ENCODE peak calls at places on chromosomes 4 and X, in four cellular contexts. H, B, Y and T are unnamed samples.

GRCh38 chr4:184748251-184748652 is 14.4 kb upstream of the CENPU start:
- DNase-seq in H (no peak), B (no peak), Y (no peak), T (no peak)

GRCh38 chrX:111100191-111100590 is 4.2 kb downstream of the PAK3 start:
- DNase-seq in H (peak; percentile 8), B (peak; percentile 50), Y (no peak), T (peak; percentile 54)

GRCh38 chr4:108683479-108683878 is 33.1 kb downstream of the OSTC start:
- DNase-seq in H (peak; percentile 15), B (no peak), Y (no peak), T (no peak)

GRCh38 chr4:20185103-20185502 is 66.6 kb upstream of the SLIT2 start:
- DNase-seq in H (no peak), B (no peak), Y (no peak), T (no peak)

GRCh38 chrX:30821116-30821515 is 67.9 kb downstream of the TAB3 start:
- DNase-seq in H (no peak), B (no peak), Y (no peak), T (no peak)

GRCh38 chrX:9681011-9681410 is 84.6 kb downstream of the GPR143 start:
- DNase-seq in H (no peak), B (no peak), Y (no peak), T (no peak)

GRCh38 chr4:33133723-33134122 is 2413.6 kb downstream of the PCDH7 start:
- DNase-seq in H (no peak), B (no peak), Y (no peak), T (no peak)

GRCh38 chrX:40094041-40094899 is 3.5 kb downstream of the BCOR start:
- DNase-seq in H (no peak), B (peak; percentile 52), Y (no peak), T (no peak)

GRCh38 chr4:3232871-3233271 is 16.1 kb upstream of the MSANTD1 start:
- DNase-seq in H (no peak), B (no peak), Y (no peak), T (no peak)

GRCh38 chr4:149638073-149638472 is 177.6 kb downstream of the IQCM start:
- DNase-seq in H (no peak), B (no peak), Y (no peak), T (no peak)

GRCh38 chr4:2095236-2096072 is 36.3 kb downstream of the NAT8L start:
- DNase-seq in H (no peak), B (no peak), Y (no peak), T (no peak)

GRCh38 chr4:119748853-119749252 is 120.2 kb upstream of the PDE5A start:
- DNase-seq in H (no peak), B (no peak), Y (no peak), T (no peak)

GRCh38 chrX:69137371-69137881 is 27.8 kb downstream of the PJA1 start:
- DNase-seq in H (no peak), B (no peak), Y (no peak), T (peak; percentile 76)

GRCh38 chr4:186780291-186781031 is 56.8 kb upstream of the FAT1 start:
- DNase-seq in H (no peak), B (no peak), Y (no peak), T (no peak)

GRCh38 chr4:53644607-53645006 is 53.3 kb upstream of the LNX1 start:
- DNase-seq in H (no peak), B (no peak), Y (no peak), T (no peak)

GRCh38 chrX:52363247-52363883 is 5.5 kb upstream of the XAGE2 start:
- DNase-seq in H (no peak), B (no peak), Y (no peak), T (no peak)

GRCh38 chr4:87843936-87844335 is 11.2 kb downstream of the MEPE start:
- DNase-seq in H (no peak), B (no peak), Y (no peak), T (no peak)

GRCh38 chrX:28988246-28988645 is 401.0 kb downstream of the IL1RAPL1 start:
- DNase-seq in H (no peak), B (no peak), Y (no peak), T (no peak)

GRCh38 chr4:93373893-93374860 is 454.4 kb upstream of the ATOH1 start:
- DNase-seq in H (no peak), B (no peak), Y (no peak), T (no peak)

GRCh38 chrX:42540150-42540549 is 237.8 kb downstream of the PPP1R2C start:
- DNase-seq in H (no peak), B (no peak), Y (no peak), T (no peak)

GRCh38 chr4:78669453-78669852 is 106.7 kb upstream of the BMP2K start:
- DNase-seq in H (peak; percentile 37), B (no peak), Y (no peak), T (no peak)

GRCh38 chrX:122982521-122982920 is 201.6 kb upstream of the GRIA3 start:
- DNase-seq in H (no peak), B (no peak), Y (no peak), T (no peak)

GRCh38 chr4:141636077-141636770 is at the start of gene IL15:
- DNase-seq in H (peak; percentile 16), B (peak; percentile 79), Y (no peak), T (no peak)
- H3K9ac ChIP-seq in H (no peak within 1 kb of the TSS), B (no peak within 1 kb of the TSS), Y (peak within 1 kb of the TSS; percentile 80), T (peak within 1 kb of the TSS; percentile 51)

GRCh38 chr4:138758876-138759275 is 256.7 kb upstream of the NOCT start:
- DNase-seq in H (no peak), B (no peak), Y (no peak), T (no peak)

GRCh38 chr4:138757432-138757831 is 258.1 kb upstream of the NOCT start:
- DNase-seq in H (no peak), B (no peak), Y (no peak), T (no peak)

GRCh38 chr4:138759508-138759907 is 256.1 kb upstream of the NOCT start:
- DNase-seq in H (no peak), B (no peak), Y (no peak), T (no peak)

GRCh38 chr4:138765442-138765841 is 250.1 kb upstream of the NOCT start:
- DNase-seq in H (no peak), B (no peak), Y (no peak), T (no peak)

DNA sequence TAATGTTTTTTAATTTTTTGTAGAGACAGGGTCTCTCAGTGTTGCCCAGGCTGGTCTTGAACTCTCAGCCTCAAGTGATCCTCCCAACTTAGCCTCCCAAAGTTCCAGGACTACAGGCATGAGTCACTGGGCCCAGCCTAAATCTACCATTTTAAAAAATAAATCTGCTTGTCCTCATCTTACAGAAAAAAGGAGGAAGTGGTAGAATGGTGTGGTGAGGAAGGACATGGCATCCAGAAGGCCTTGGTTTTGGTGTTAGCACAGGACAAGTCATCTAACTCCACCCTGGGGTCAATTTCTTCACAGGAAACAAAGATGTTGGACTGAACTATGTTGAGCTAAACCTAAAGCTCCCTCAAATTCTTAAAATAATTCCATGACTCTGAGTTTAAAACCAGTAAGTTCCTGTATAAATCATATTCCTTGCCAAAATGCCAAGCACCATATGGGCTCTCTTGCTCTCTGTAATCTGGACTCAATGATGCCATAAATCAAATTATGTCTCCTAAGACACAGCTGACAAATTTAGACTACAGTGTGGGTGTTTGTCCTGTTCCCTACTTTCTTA is 253.9 kb upstream of the NOCT start:
- DNase-seq in H (no peak), B (no peak), Y (no peak), T (no peak)
- TF ChIP-seq SUZ12 in H (no peak), B (no peak), Y (no peak), T (no peak)

DNA sequence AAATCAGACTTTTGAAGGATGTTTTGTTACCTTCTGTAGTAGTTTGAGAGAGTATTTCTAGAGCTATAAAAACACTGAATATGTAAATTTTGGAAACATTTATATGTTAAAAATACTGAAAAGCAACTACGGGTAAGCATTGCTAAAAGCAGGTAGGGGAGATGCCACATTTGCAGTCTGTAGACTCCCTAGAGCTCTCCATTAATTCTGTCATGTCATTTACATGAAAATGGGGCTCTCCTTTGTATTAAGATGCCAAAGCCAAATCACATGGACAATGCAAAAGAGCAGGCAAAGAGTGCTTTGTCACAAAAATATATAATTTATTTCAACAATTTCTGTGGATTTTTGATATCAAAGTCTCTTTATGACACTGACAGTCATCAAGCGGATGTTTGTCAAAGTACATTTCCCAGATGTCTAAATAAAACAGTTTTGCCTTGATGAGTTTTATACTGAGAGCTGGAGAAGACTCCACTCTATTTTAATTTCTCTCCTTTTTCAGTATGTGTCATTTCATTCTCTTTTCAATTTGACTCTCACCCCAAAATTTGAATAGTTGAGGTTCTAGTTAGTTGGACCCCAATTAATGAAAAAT is 51.8 kb downstream of the LDB2 start:
- DNase-seq in H (no peak), B (no peak), Y (no peak), T (peak; percentile 20)
- H3K4me1 ChIP-seq in H (peaks cover 29% of the 10 kb centered on the region), B (peaks cover 28% of the 10 kb centered on the region), Y (no peaks in the 10 kb centered on the region), T (no peaks in the 10 kb centered on the region)

DNA sequence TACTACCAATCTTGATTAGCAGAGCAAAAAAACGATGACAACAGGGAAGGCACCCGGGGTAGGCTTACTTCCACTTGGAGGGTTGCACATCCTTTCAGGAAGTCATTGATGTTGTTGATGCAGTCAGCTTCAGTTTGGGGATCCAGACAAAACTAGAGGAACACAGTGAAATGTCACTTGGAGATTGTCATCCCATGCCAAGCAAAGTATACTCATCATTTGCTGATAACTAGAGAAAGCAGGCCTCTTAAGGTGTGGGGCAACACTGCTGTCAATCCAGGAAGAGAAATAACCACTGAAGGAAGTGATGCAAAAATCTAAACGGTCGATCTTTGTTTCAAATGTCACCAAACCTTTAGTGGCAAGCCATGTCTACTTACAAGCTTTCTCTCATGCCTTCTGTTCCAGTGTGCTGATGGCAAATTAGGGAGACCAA is 1.4 kb downstream of the ARHGEF6 start:
- DNase-seq in H (no peak), B (no peak), Y (peak; percentile 32), T (no peak)
- H3K9ac ChIP-seq in H (no peak overlapping the region), B (no peak overlapping the region), Y (peak overlapping the region; percentile 38), T (no peak overlapping the region)

GRCh38 chr4:156953951-156954350 is 17.6 kb downstream of the PDGFC start:
- DNase-seq in H (no peak), B (no peak), Y (no peak), T (no peak)
- TF ChIP-seq SUZ12 in H (no peak), B (no peak), Y (no peak), T (no peak)

DNA sequence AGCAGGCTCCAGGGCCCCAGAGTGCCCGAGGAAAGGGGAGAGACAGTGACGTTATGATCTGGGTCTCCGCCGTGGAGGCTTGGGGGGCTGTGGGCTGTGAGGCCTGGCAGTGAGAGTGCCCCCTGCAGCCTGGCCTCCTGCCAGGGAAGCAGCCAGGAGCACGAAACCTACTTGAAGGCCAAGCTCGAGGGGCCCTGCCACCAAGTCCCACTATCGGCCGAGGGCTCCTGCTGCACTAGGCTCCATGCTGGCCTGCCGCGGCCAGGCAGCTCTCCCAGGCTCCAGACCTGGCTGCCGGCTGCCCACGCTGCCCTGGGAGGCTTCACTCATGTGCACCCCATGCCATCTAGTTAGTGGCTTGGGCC is 18.7 kb downstream of the FLNA start:
- DNase-seq in H (no peak), B (no peak), Y (no peak), T (no peak)
- H3K4me1 ChIP-seq in H (peaks cover 18% of the 10 kb centered on the region), B (no peaks in the 10 kb centered on the region), Y (no peaks in the 10 kb centered on the region), T (no peaks in the 10 kb centered on the region)

GRCh38 chrX:115233497-115234219 is at the start of gene LRCH2:
- DNase-seq in H (no peak), B (peak; percentile 55), Y (no peak), T (no peak)
- H3K9ac ChIP-seq in H (no peak within 1 kb of the TSS), B (no peak within 1 kb of the TSS), Y (no peak within 1 kb of the TSS), T (peak within 1 kb of the TSS; percentile 68)

GRCh38 chr4:126718161-126718560 is 914.6 kb upstream of the INTU start:
- DNase-seq in H (no peak), B (no peak), Y (no peak), T (no peak)
- TF ChIP-seq SUZ12 in H (no peak), B (no peak), Y (no peak), T (no peak)

GRCh38 chr4:80309301-80310004 is 26.1 kb upstream of the CFAP299 start:
- DNase-seq in H (no peak), B (no peak), Y (no peak), T (no peak)
- H3K4me1 ChIP-seq in H (no peaks in the 10 kb centered on the region), B (peaks cover 2% of the 10 kb centered on the region), Y (no peaks in the 10 kb centered on the region), T (no peaks in the 10 kb centered on the region)

GRCh38 chrX:38220936-38221386 is 290 bp upstream of the SRPX start:
- DNase-seq in H (no peak), B (no peak), Y (no peak), T (no peak)
- H3K9ac ChIP-seq in H (no peak overlapping the region), B (no peak overlapping the region), Y (no peak overlapping the region), T (peak overlapping the region; percentile 66)